ENCODE peak calls at places on chromosomes 7 and 10, in eight cellular contexts. M is hepatocyte; H is gastrocnemius medialis; C is fibroblast of pulmonary artery; X is CD4-positive, alpha-beta T cell; E is HCT116; Z is B cell; P is HepG2. F is an unnamed sample.

GRCh38 chr10:12390733-12391132 is 41.4 kb downstream of the CAMK1D start:
- DNase-seq in H (no peak), E (no peak), Z (no peak), P (no peak), X (no peak), M (no peak), C (no peak), F (no peak)

GRCh38 chr10:116274141-116274861 is 1.3 kb upstream of the GFRA1 start:
- DNase-seq in H (no peak), X (no peak), C (no peak), Z (no peak), E (no peak), M (peak), P (no peak), F (peak)

GRCh38 chr7:42671627-42672026 is 240.2 kb downstream of the C7orf25 start:
- DNase-seq in X (no peak), E (no peak), C (peak), P (no peak), Z (no peak), M (no peak), H (no peak), F (no peak)

GRCh38 chr10:24331457-24331856 is 122.5 kb downstream of the KIAA1217 start:
- DNase-seq in C (peak), Z (no peak), M (peak), H (peak), P (no peak), E (no peak), X (no peak), F (no peak)

GRCh38 chr10:43137701-43137970 is 609 bp upstream of the CSGALNACT2 start:
- DNase-seq in P (peak), Z (peak), C (peak), X (no peak), E (no peak), M (peak), H (no peak), F (no peak)

GRCh38 chr7:149799397-149800168 is 26.2 kb upstream of the ZNF467 start:
- DNase-seq in C (peak), Z (peak), H (no peak), E (no peak), P (peak), X (peak), M (peak), F (peak)

GRCh38 chr10:123165445-123166072 is 11.4 kb downstream of the BUB3 start:
- DNase-seq in X (no peak), P (no peak), E (no peak), Z (no peak), C (no peak), H (no peak), M (no peak), F (no peak)

GRCh38 chr10:77710759-77711682 is 73.4 kb upstream of the KCNMA1 start:
- DNase-seq in C (peak), H (peak), X (peak), E (peak), Z (peak), P (peak), M (peak), F (peak)

GRCh38 chr10:22598488-22598887 is 115.9 kb downstream of the PIP4K2A start:
- DNase-seq in E (no peak), X (no peak), C (no peak), H (no peak), M (no peak), P (no peak), Z (no peak), F (no peak)

GRCh38 chr10:11810313-11810766 is 12.8 kb upstream of the PROSER2 start:
- DNase-seq in E (no peak), C (peak), X (no peak), P (peak), Z (no peak), M (no peak), H (no peak), F (no peak)

GRCh38 chr7:1076184-1077072 is 11.5 kb upstream of the GPER1 start:
- DNase-seq in M (no peak), E (no peak), P (no peak), X (no peak), C (peak), Z (no peak), H (no peak), F (no peak)

GRCh38 chr7:55961994-55962393 is 2.4 kb upstream of the NIPSNAP2 start:
- DNase-seq in X (no peak), H (no peak), P (no peak), C (no peak), Z (no peak), M (no peak), E (no peak), F (no peak)

GRCh38 chr7:130841416-130841815 is 107.4 kb upstream of the KLF14 start:
- DNase-seq in Z (no peak), C (no peak), X (no peak), H (no peak), M (no peak), E (no peak), P (no peak), F (no peak)

GRCh38 chr7:115933463-115933862 is 97.1 kb downstream of the TFEC start:
- DNase-seq in P (no peak), X (no peak), Z (no peak), E (no peak), C (no peak), M (no peak), H (no peak), F (no peak)
- TF ChIP-seq CTCF in P (no peak), X (no peak), Z (no peak), E (no peak), C (no peak), M (no peak), H (no peak), F (no peak)

DNA sequence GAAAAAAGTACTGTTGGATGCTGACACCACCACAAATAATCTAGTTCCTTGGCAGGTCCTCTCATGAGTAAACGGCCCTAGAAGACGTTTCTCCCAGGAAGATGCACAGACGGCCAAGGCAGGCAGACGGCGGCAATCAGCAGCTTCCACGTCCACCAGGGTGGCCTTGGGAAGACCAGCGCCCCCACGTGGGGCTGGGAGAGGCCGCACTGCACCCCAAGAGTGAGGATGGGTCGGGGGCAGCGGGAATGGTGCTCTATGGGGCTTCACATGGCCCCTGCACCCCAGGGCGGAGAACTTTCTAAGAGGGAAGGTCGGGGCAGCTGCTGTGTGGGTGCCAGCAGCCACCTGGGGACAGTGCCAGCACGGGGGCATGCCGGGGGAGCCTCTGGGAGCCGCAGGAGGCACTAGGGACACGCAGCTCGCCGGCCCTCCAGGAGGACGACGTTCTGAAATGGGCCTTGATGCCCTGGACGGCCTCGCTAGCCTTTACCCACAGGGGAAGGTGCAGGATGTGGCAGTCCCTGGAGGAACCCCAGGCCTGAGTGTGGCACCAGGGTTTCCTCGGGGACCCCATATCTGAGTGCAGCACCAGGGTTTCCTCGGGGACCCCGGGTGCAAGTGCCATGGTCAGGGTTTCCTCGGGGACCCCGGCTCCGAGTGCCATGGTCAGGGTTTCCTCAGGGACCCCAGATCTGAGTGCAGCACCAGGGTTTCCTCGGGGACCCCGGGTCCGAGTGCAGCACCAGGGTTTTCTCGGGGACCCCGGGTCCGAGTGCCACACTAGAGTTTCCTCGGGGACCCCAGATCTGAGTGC is 539.9 kb downstream of the DNAJB6 start:
- DNase-seq in Z (no peak), C (no peak), P (no peak), M (no peak), X (no peak), H (no peak), E (no peak), F (no peak)
- TF ChIP-seq CTCF in Z (no peak), C (no peak), P (peak), M (peak), X (no peak), H (no peak), E (peak), F (no peak)

DNA sequence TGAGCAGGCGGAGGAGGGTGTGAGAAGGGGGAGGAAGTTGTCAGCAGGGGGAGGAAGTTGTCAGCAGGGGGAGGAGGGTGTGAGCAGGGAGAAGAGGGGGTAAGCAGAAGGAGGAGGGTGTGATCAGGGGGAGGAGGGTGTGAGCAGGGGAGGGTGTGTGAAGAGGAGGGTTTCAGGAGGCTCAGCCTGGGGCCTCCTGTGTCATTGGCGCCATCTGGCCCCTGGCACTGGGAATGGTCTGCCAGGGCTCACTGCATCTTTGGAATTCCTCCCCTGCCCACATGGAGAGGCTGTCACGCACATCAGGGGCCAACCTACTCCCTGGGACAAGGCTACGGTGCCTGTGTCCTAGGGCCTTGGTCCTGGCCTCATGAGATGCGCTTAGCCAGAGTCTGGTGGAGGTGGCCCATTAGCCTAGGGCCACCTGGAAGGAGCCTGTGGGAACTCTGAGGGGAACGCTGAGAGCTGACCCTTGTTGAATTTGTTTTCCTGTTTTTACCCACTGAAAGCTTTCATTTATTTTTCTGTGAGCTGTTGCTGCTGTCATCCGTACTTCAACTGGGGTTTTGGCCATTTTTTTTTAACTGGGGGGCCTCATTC is 18.0 kb downstream of the CAMK2B start:
- DNase-seq in M (no peak), Z (no peak), H (no peak), C (peak), E (peak), X (no peak), P (peak), F (peak)
- TF ChIP-seq CTCF in M (no peak), Z (no peak), H (no peak), C (peak), E (peak), X (no peak), P (peak), F (peak)

GRCh38 chr10:30270247-30270646 is 78.8 kb downstream of the MTPAP start:
- DNase-seq in X (no peak), C (peak), H (no peak), Z (no peak), P (no peak), E (no peak), M (no peak), F (no peak)
- TF ChIP-seq CTCF in X (no peak), C (peak), H (no peak), Z (peak), P (no peak), E (peak), M (peak), F (no peak)

F was measured in GM10248.